ENCODE peak calls at places on chromosomes 4 and X, in ten cellular contexts. One of them, this sample, is unnamed.

GRCh38 chrX:34638116-34638515 is 19.0 kb downstream of the TMEM47 start:
- DNase-seq in cardiac muscle cell: peak
- DNase-seq in A549: peak
- DNase-seq in cardiac fibroblast: peak
- DNase-seq in tibial nerve: no peak
- DNase-seq in right cardiac atrium: no peak
- DNase-seq in body of pancreas: no peak
- DNase-seq in right atrium auricular region: no peak
- DNase-seq in AG04449: no peak
- DNase-seq in astrocyte: no peak
- DNase-seq in this sample: no peak

GRCh38 chrX:148043456-148043855 is 62.3 kb downstream of the FMR1NB start:
- DNase-seq in cardiac muscle cell: peak
- DNase-seq in A549: no peak
- DNase-seq in cardiac fibroblast: peak
- DNase-seq in tibial nerve: no peak
- DNase-seq in right cardiac atrium: no peak
- DNase-seq in body of pancreas: no peak
- DNase-seq in right atrium auricular region: no peak
- DNase-seq in AG04449: no peak
- DNase-seq in astrocyte: peak
- DNase-seq in this sample: peak

GRCh38 chr4:156677656-156678055 is 293.9 kb downstream of the PDGFC start:
- DNase-seq in cardiac muscle cell: no peak
- DNase-seq in A549: no peak
- DNase-seq in cardiac fibroblast: no peak
- DNase-seq in tibial nerve: no peak
- DNase-seq in right cardiac atrium: no peak
- DNase-seq in body of pancreas: no peak
- DNase-seq in right atrium auricular region: no peak
- DNase-seq in AG04449: no peak
- DNase-seq in astrocyte: no peak
- DNase-seq in this sample: peak

GRCh38 chr4:39732728-39733127 is 34.8 kb downstream of the UBE2K start:
- DNase-seq in cardiac muscle cell: peak
- DNase-seq in A549: no peak
- DNase-seq in cardiac fibroblast: peak
- DNase-seq in tibial nerve: no peak
- DNase-seq in right cardiac atrium: no peak
- DNase-seq in body of pancreas: no peak
- DNase-seq in right atrium auricular region: no peak
- DNase-seq in AG04449: peak
- DNase-seq in astrocyte: peak
- DNase-seq in this sample: peak

GRCh38 chrX:18895157-18895952 is 88.6 kb downstream of the PHKA2 start:
- DNase-seq in cardiac muscle cell: peak
- DNase-seq in A549: no peak
- DNase-seq in cardiac fibroblast: peak
- DNase-seq in tibial nerve: no peak
- DNase-seq in right cardiac atrium: peak
- DNase-seq in body of pancreas: no peak
- DNase-seq in right atrium auricular region: no peak
- DNase-seq in AG04449: no peak
- DNase-seq in astrocyte: no peak
- DNase-seq in this sample: no peak

GRCh38 chrX:77953708-77954107 is 15.7 kb downstream of the PGAM4 start:
- DNase-seq in cardiac muscle cell: peak
- DNase-seq in A549: no peak
- DNase-seq in cardiac fibroblast: peak
- DNase-seq in tibial nerve: no peak
- DNase-seq in right cardiac atrium: no peak
- DNase-seq in body of pancreas: no peak
- DNase-seq in right atrium auricular region: no peak
- DNase-seq in AG04449: peak
- DNase-seq in astrocyte: peak
- DNase-seq in this sample: no peak

GRCh38 chr4:57100979-57101629 is 9.1 kb downstream of the IGFBP7 start:
- DNase-seq in cardiac muscle cell: peak
- DNase-seq in A549: no peak
- DNase-seq in cardiac fibroblast: no peak
- DNase-seq in tibial nerve: no peak
- DNase-seq in right cardiac atrium: no peak
- DNase-seq in body of pancreas: no peak
- DNase-seq in right atrium auricular region: no peak
- DNase-seq in AG04449: no peak
- DNase-seq in astrocyte: no peak
- DNase-seq in this sample: no peak

GRCh38 chr4:152348670-152349069 is 187.2 kb downstream of the FBXW7 start:
- DNase-seq in cardiac muscle cell: no peak
- DNase-seq in A549: no peak
- DNase-seq in cardiac fibroblast: peak
- DNase-seq in tibial nerve: no peak
- DNase-seq in right cardiac atrium: no peak
- DNase-seq in body of pancreas: no peak
- DNase-seq in right atrium auricular region: no peak
- DNase-seq in AG04449: no peak
- DNase-seq in astrocyte: no peak
- DNase-seq in this sample: no peak

GRCh38 chrX:68261060-68261672 is 172.1 kb downstream of the OPHN1 start:
- DNase-seq in cardiac muscle cell: peak
- DNase-seq in A549: no peak
- DNase-seq in cardiac fibroblast: peak
- DNase-seq in tibial nerve: no peak
- DNase-seq in right cardiac atrium: no peak
- DNase-seq in body of pancreas: no peak
- DNase-seq in right atrium auricular region: no peak
- DNase-seq in AG04449: no peak
- DNase-seq in astrocyte: peak
- DNase-seq in this sample: no peak

GRCh38 chr4:152014280-152014679 is 253.5 kb upstream of the GATB start:
- DNase-seq in cardiac muscle cell: no peak
- DNase-seq in A549: no peak
- DNase-seq in cardiac fibroblast: no peak
- DNase-seq in tibial nerve: no peak
- DNase-seq in right cardiac atrium: no peak
- DNase-seq in body of pancreas: no peak
- DNase-seq in right atrium auricular region: no peak
- DNase-seq in AG04449: no peak
- DNase-seq in astrocyte: no peak
- DNase-seq in this sample: no peak

GRCh38 chr4:186685744-186686143 is 37.9 kb downstream of the FAT1 start:
- DNase-seq in cardiac muscle cell: peak
- DNase-seq in A549: peak
- DNase-seq in cardiac fibroblast: peak
- DNase-seq in tibial nerve: no peak
- DNase-seq in right cardiac atrium: no peak
- DNase-seq in body of pancreas: no peak
- DNase-seq in right atrium auricular region: no peak
- DNase-seq in AG04449: peak
- DNase-seq in astrocyte: peak
- DNase-seq in this sample: peak

GRCh38 chrX:49197543-49198087 is 2.4 kb downstream of the SYP start:
- DNase-seq in cardiac muscle cell: no peak
- DNase-seq in A549: no peak
- DNase-seq in cardiac fibroblast: no peak
- DNase-seq in tibial nerve: no peak
- DNase-seq in right cardiac atrium: no peak
- DNase-seq in body of pancreas: no peak
- DNase-seq in right atrium auricular region: no peak
- DNase-seq in AG04449: no peak
- DNase-seq in astrocyte: no peak
- DNase-seq in this sample: no peak

GRCh38 chr4:94063084-94063483 is 144.6 kb upstream of the SMARCAD1 start:
- DNase-seq in cardiac muscle cell: no peak
- DNase-seq in A549: no peak
- DNase-seq in cardiac fibroblast: no peak
- DNase-seq in tibial nerve: no peak
- DNase-seq in right cardiac atrium: no peak
- DNase-seq in body of pancreas: no peak
- DNase-seq in right atrium auricular region: no peak
- DNase-seq in AG04449: no peak
- DNase-seq in astrocyte: no peak
- DNase-seq in this sample: no peak

GRCh38 chr4:70601422-70602039 is 9.5 kb downstream of the AMBN start:
- DNase-seq in cardiac muscle cell: peak
- DNase-seq in A549: peak
- DNase-seq in cardiac fibroblast: peak
- DNase-seq in tibial nerve: no peak
- DNase-seq in right cardiac atrium: peak
- DNase-seq in body of pancreas: peak
- DNase-seq in right atrium auricular region: no peak
- DNase-seq in AG04449: peak
- DNase-seq in astrocyte: peak
- DNase-seq in this sample: peak

GRCh38 chr4:48653217-48654014 is 126.7 kb downstream of the FRYL start:
- DNase-seq in cardiac muscle cell: peak
- DNase-seq in A549: no peak
- DNase-seq in cardiac fibroblast: peak
- DNase-seq in tibial nerve: no peak
- DNase-seq in right cardiac atrium: peak
- DNase-seq in body of pancreas: peak
- DNase-seq in right atrium auricular region: peak
- DNase-seq in AG04449: no peak
- DNase-seq in astrocyte: peak
- DNase-seq in this sample: peak

DNA sequence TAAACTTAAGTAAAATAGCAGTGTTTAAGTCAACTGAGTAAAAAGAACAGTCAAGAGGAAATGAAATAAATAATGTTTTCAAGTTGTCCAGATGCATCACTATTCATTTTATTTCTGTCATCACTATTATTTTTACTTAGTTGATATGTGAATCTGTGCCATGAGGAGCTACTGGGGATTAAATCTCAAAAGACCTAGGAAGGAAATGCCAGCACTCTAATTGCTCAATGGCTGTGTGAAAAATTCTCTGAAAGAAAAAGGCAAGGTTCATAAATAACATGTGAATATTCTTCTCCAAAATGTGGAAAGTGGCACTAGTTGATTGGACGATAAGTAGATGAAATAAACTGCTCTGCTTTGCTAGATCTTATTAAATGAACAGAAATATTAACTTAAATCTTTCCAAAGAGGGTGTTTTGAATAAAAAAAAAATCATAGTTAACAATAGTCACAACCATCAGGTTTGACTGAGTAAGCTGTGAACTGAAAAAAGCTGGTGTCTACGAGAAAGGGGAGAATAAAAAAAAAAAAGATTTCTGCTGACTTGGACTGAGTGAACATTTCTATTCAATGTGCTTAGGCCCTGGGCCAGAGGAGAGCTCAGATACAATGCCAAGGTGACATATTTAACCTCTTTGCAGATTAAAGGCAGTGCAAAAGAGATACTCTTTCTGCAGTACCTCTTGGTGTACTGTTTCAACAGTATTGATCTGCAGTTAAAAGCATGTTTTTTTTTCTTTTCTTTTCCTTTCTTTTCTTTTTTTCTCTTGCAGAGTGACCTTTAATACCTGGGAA is 1.5 kb downstream of the SPARCL1 start:
- DNase-seq in cardiac muscle cell: peak
- DNase-seq in A549: no peak
- DNase-seq in cardiac fibroblast: peak
- DNase-seq in tibial nerve: no peak
- DNase-seq in right cardiac atrium: peak
- DNase-seq in body of pancreas: peak
- DNase-seq in right atrium auricular region: no peak
- DNase-seq in AG04449: no peak
- DNase-seq in astrocyte: no peak
- DNase-seq in this sample: no peak
- H3K4me3 ChIP-seq in cardiac muscle cell: no peak
- H3K4me3 ChIP-seq in A549: no peak
- H3K4me3 ChIP-seq in cardiac fibroblast: peak
- H3K4me3 ChIP-seq in tibial nerve: peak
- H3K4me3 ChIP-seq in right cardiac atrium: peak
- H3K4me3 ChIP-seq in body of pancreas: no peak
- H3K4me3 ChIP-seq in right atrium auricular region: peak
- H3K4me3 ChIP-seq in AG04449: no peak
- H3K4me3 ChIP-seq in astrocyte: no peak
- H3K4me3 ChIP-seq in this sample: no peak

GRCh38 chr4:46993075-46994006 is at the start of gene GABRA4:
- DNase-seq in cardiac muscle cell: no peak
- DNase-seq in A549: no peak
- DNase-seq in cardiac fibroblast: no peak
- DNase-seq in tibial nerve: no peak
- DNase-seq in right cardiac atrium: no peak
- DNase-seq in body of pancreas: no peak
- DNase-seq in right atrium auricular region: no peak
- DNase-seq in AG04449: no peak
- DNase-seq in astrocyte: peak
- DNase-seq in this sample: no peak
- H3K4me3 ChIP-seq in cardiac muscle cell: peak
- H3K4me3 ChIP-seq in A549: no peak
- H3K4me3 ChIP-seq in cardiac fibroblast: peak
- H3K4me3 ChIP-seq in tibial nerve: no peak
- H3K4me3 ChIP-seq in right cardiac atrium: peak
- H3K4me3 ChIP-seq in body of pancreas: no peak
- H3K4me3 ChIP-seq in right atrium auricular region: peak
- H3K4me3 ChIP-seq in AG04449: peak
- H3K4me3 ChIP-seq in astrocyte: peak
- H3K4me3 ChIP-seq in this sample: peak

DNA sequence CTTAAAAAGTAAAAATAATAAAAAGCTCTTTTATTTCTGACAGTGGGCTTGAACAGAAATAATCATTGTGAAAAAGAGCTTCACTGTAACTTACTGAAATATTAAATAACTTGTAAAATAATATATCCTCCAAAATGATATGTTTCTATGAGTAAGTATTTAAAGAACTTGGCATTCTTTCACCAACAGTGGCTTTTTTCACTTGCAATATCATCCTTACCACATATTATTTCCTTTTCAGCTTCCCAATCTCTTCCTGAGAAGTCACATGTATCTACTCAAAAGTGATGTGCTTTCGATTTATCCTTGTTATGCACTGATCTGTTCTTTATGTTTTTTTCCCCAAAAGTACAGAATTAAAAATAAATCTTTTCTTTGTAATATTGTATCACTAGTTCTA is 2.2 kb upstream of the PCDH18 start:
- DNase-seq in cardiac muscle cell: peak
- DNase-seq in A549: no peak
- DNase-seq in cardiac fibroblast: peak
- DNase-seq in tibial nerve: no peak
- DNase-seq in right cardiac atrium: no peak
- DNase-seq in body of pancreas: no peak
- DNase-seq in right atrium auricular region: no peak
- DNase-seq in AG04449: no peak
- DNase-seq in astrocyte: no peak
- DNase-seq in this sample: no peak
- H3K4me3 ChIP-seq in cardiac muscle cell: no peak
- H3K4me3 ChIP-seq in A549: no peak
- H3K4me3 ChIP-seq in cardiac fibroblast: no peak
- H3K4me3 ChIP-seq in tibial nerve: no peak
- H3K4me3 ChIP-seq in right cardiac atrium: no peak
- H3K4me3 ChIP-seq in body of pancreas: no peak
- H3K4me3 ChIP-seq in right atrium auricular region: no peak
- H3K4me3 ChIP-seq in AG04449: no peak
- H3K4me3 ChIP-seq in astrocyte: no peak
- H3K4me3 ChIP-seq in this sample: no peak

DNA sequence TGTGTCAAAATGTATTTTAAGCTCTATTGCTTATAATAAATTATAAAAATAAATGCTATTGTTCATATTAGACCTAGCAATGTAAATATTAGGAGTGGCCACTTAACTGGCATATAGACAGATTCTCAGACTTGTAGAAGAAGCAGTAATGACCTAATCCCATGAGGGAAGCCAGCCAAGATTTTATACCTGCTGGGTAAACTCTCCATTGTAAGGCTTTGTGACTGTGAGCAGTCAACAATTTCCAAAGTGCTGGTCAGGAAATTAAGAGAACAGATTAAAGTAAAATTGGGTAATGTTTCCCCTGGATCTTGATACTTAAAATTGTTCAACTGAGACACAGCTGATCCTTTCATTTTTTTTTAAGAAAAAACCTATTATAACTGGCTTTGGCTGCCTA is 77.7 kb downstream of the ADGRL3 start:
- DNase-seq in cardiac muscle cell: peak
- DNase-seq in A549: no peak
- DNase-seq in cardiac fibroblast: no peak
- DNase-seq in tibial nerve: no peak
- DNase-seq in right cardiac atrium: no peak
- DNase-seq in body of pancreas: no peak
- DNase-seq in right atrium auricular region: no peak
- DNase-seq in AG04449: no peak
- DNase-seq in astrocyte: peak
- DNase-seq in this sample: no peak
- H3K4me3 ChIP-seq in cardiac muscle cell: no peak
- H3K4me3 ChIP-seq in A549: no peak
- H3K4me3 ChIP-seq in cardiac fibroblast: no peak
- H3K4me3 ChIP-seq in tibial nerve: no peak
- H3K4me3 ChIP-seq in right cardiac atrium: no peak
- H3K4me3 ChIP-seq in body of pancreas: no peak
- H3K4me3 ChIP-seq in right atrium auricular region: no peak
- H3K4me3 ChIP-seq in AG04449: no peak
- H3K4me3 ChIP-seq in astrocyte: no peak
- H3K4me3 ChIP-seq in this sample: no peak